ENCODE peak calls at places on chromosomes 4 and X, in five cellular contexts. A, H, C, B and O are unnamed samples.

GRCh38 chrX:54413753-54414152 is 26.5 kb upstream of the TSR2 start:
- DNase-seq in B (no peak), C (no peak), A (peak), H (no peak), O (no peak)

GRCh38 chr4:11446156-11446811 is 17.6 kb upstream of the HS3ST1 start:
- DNase-seq in B (no peak), H (no peak), C (no peak), A (peak), O (no peak)

GRCh38 chr4:68732653-68733466 is 62.4 kb upstream of the UGT2B15 start:
- DNase-seq in C (no peak), H (peak), B (no peak), A (no peak), O (no peak)

GRCh38 chr4:1356181-1356998 is 9.4 kb downstream of the UVSSA start:
- DNase-seq in C (peak), H (peak), A (peak), B (no peak), O (no peak)

GRCh38 chr4:66097271-66097670 is 427.0 kb upstream of the EPHA5 start:
- DNase-seq in H (no peak), C (no peak), B (no peak), A (no peak), O (no peak)

GRCh38 chrX:68443155-68443868 is 10.0 kb upstream of the OPHN1 start:
- DNase-seq in A (no peak), C (no peak), H (no peak), B (no peak), O (no peak)

GRCh38 chrX:120308558-120308957 is 2.7 kb downstream of the TMEM255A start:
- DNase-seq in C (no peak), A (no peak), H (peak), B (no peak), O (no peak)

GRCh38 chrX:1597345-1598020 is 6.1 kb downstream of the AKAP17A start:
- DNase-seq in A (no peak), H (no peak), B (no peak), C (peak), O (peak)

GRCh38 chr4:183658362-183659028 is 490 bp downstream of the RWDD4 start:
- DNase-seq in A (no peak), C (peak), B (no peak), H (peak), O (no peak)

GRCh38 chr4:183074288-183074990 is 24.6 kb upstream of the WWC2 start:
- DNase-seq in C (no peak), A (no peak), H (peak), B (no peak), O (no peak)

GRCh38 chrX:118497180-118497814 is 1.7 kb downstream of the DOCK11 start:
- DNase-seq in C (no peak), B (no peak), A (no peak), H (no peak), O (no peak)

GRCh38 chr4:171880136-171880535 is 66.9 kb downstream of the GALNTL6 start:
- DNase-seq in B (no peak), H (no peak), A (peak), C (no peak), O (no peak)

GRCh38 chr4:137359691-137360315 is 172.5 kb downstream of the PCDH18 start:
- DNase-seq in C (no peak), B (no peak), H (no peak), A (peak), O (no peak)

GRCh38 chr4:177051473-177052060 is 258.1 kb upstream of the NEIL3 start:
- DNase-seq in A (peak), C (no peak), B (no peak), H (peak), O (no peak)

GRCh38 chr4:149997881-149998421 is 80.3 kb upstream of the DCLK2 start:
- DNase-seq in H (no peak), A (no peak), C (no peak), B (peak), O (no peak)

GRCh38 chr4:19438228-19438627 is 813.5 kb upstream of the SLIT2 start:
- DNase-seq in A (peak), B (no peak), H (no peak), C (no peak), O (no peak)

GRCh38 chr4:81648576-81649272 is 177.0 kb upstream of the RASGEF1B start:
- DNase-seq in C (no peak), A (no peak), B (no peak), H (no peak), O (no peak)

GRCh38 chr4:70930530-70931256 is 28.5 kb downstream of the MOB1B start:
- DNase-seq in C (no peak), H (no peak), B (no peak), A (no peak), O (no peak)

GRCh38 chr4:153418114-153418513 is 48.0 kb upstream of the TMEM131L start:
- DNase-seq in C (no peak), A (peak), B (no peak), H (no peak), O (no peak)

GRCh38 chr4:165493359-165493758 is 114.6 kb downstream of the CPE start:
- DNase-seq in A (peak), B (peak), H (peak), C (peak), O (peak)

GRCh38 chrX:107629533-107629909 is 1.2 kb downstream of the PRPS1 start:
- DNase-seq in H (peak), C (no peak), B (no peak), A (peak), O (no peak)

GRCh38 chr4:37594095-37594494 is 92.1 kb downstream of the RELL1 start:
- DNase-seq in C (no peak), A (no peak), H (no peak), B (no peak), O (no peak)

GRCh38 chr4:82975792-82976191 is 34.8 kb downstream of the LIN54 start:
- DNase-seq in B (no peak), H (no peak), C (no peak), A (peak), O (no peak)

GRCh38 chr4:10096976-10097330 is 19.6 kb downstream of the WDR1 start:
- DNase-seq in C (no peak), H (no peak), A (no peak), B (no peak), O (no peak)

GRCh38 chrX:124211312-124211942 is 121.0 kb upstream of the TEX13D start:
- DNase-seq in B (no peak), A (peak), H (peak), C (no peak), O (no peak)

GRCh38 chrX:153970398-153971123 is 1.1 kb downstream of the HCFC1 start:
- DNase-seq in B (no peak), C (peak), H (peak), A (peak), O (no peak)

GRCh38 chr4:95729596-95729995 is 110.3 kb upstream of the PDHA2 start:
- DNase-seq in A (no peak), B (no peak), H (no peak), C (no peak), O (no peak)

GRCh38 chrX:154458954-154459829 is 1.1 kb downstream of the PLXNA3 start:
- DNase-seq in H (peak), A (no peak), B (no peak), C (no peak), O (no peak)

GRCh38 chr4:88244821-88245579 is 39.4 kb downstream of the PPM1K start:
- DNase-seq in B (no peak), A (no peak), H (no peak), C (peak), O (no peak)

GRCh38 chrX:72260448-72260847 is 16.6 kb downstream of the RPS4X start:
- DNase-seq in C (no peak), A (no peak), B (no peak), H (no peak), O (no peak)

GRCh38 chr4:136395212-136395722 is 1137.0 kb downstream of the PCDH18 start:
- DNase-seq in B (no peak), C (peak), H (no peak), A (no peak), O (peak)

GRCh38 chr4:8834681-8835220 is 36.9 kb downstream of the HMX1 start:
- DNase-seq in C (no peak), A (no peak), B (peak), H (no peak), O (peak)

GRCh38 chrX:116427976-116428375 is 8.4 kb upstream of the SLC6A14 start:
- DNase-seq in A (no peak), C (no peak), H (no peak), B (no peak), O (no peak)

GRCh38 chrX:108068121-108068520 is 23.2 kb downstream of the PSMD10 start:
- DNase-seq in B (no peak), C (no peak), A (no peak), H (no peak), O (no peak)

GRCh38 chrX:151899622-151900021 is 13.1 kb upstream of the MAGEA4 start:
- DNase-seq in C (no peak), H (no peak), B (no peak), A (peak), O (no peak)

GRCh38 chr4:61277785-61278184 is 77.7 kb downstream of the ADGRL3 start:
- DNase-seq in C (no peak), A (no peak), B (no peak), H (no peak), O (no peak)
- H3K27ac ChIP-seq in C (no peak), A (no peak), B (no peak), H (no peak), O (no peak)

DNA sequence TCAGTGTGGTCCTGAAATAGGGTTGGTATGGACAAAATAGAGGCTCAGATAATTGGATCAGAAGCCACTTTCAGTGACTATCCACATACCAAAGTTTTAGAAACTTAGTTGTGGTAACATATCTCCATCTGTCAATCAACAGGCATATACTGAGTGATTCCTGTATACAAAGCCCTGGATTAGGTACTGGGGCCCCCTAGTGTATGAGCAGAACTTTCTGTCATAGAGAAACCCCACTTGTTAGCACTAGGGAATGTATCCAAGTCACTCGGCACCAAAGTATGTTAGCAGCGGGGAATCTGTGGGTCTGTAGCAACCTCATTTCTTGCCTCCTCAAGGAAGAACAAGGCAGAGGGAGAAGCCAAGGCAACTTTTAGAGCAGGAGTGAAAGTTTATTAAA is 50.7 kb downstream of the MAP7D3 start:
- DNase-seq in C (no peak), H (no peak), B (no peak), A (peak), O (no peak)
- TF ChIP-seq CTCF in C (no peak), H (peak), B (no peak), A (peak), O (peak)

GRCh38 chr4:148065069-148065468 is 333.2 kb downstream of the ARHGAP10 start:
- DNase-seq in H (no peak), B (no peak), C (no peak), A (peak), O (no peak)
- H3K27ac ChIP-seq in H (no peak), B (no peak), C (no peak), A (no peak), O (no peak)

GRCh38 chr4:139603576-139604387 is 47.8 kb upstream of the SETD7 start:
- DNase-seq in H (peak), B (no peak), C (no peak), A (peak), O (no peak)
- TF ChIP-seq CTCF in H (peak), B (peak), C (peak), A (peak), O (peak)

GRCh38 chrX:41473936-41474725 is 27.0 kb downstream of the NYX start:
- DNase-seq in A (no peak), B (no peak), H (no peak), C (no peak), O (no peak)

GRCh38 chrX:41475611-41476241 is 28.6 kb downstream of the NYX start:
- DNase-seq in C (no peak), B (no peak), H (no peak), A (no peak), O (no peak)

GRCh38 chrX:41472231-41472815 is 25.2 kb downstream of the NYX start:
- DNase-seq in C (no peak), A (no peak), B (no peak), H (no peak), O (no peak)

GRCh38 chrX:41474726-41475100 is 27.6 kb downstream of the NYX start:
- DNase-seq in C (no peak), B (no peak), H (no peak), A (no peak), O (no peak)

DNA sequence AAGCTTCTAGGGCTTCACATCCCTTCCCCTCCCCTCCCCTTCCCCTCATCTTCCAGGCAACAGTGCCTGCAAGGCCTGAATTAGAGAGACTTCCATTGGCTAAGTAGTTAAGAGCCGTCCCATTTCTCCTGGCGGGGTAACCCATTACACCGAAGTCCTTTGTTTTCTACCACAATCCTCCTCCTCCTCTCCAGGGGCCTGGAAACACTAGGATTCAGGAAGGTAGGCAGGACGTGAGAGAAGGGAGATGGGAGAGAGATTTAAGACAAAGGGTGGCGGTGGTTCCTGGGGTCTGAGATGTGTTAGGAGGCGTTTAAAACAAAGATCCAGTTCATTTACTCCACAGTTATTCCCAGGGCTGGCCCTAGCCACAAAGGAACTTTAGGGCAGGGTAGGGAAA is 28.0 kb downstream of the NYX start:
- DNase-seq in C (no peak), A (no peak), H (no peak), B (no peak), O (no peak)
- H3K27ac ChIP-seq in C (no peak), A (no peak), H (no peak), B (no peak), O (no peak)

GRCh38 chr4:152408514-152409327 is 127.2 kb downstream of the FBXW7 start:
- DNase-seq in A (peak), C (no peak), B (no peak), H (peak), O (no peak)
- TF ChIP-seq CTCF in A (peak), C (peak), B (peak), H (peak), O (peak)

GRCh38 chr4:56200275-56200674 is 187.0 kb downstream of the AASDH start:
- DNase-seq in A (no peak), B (no peak), H (no peak), C (no peak), O (no peak)
- H3K27ac ChIP-seq in A (no peak), B (no peak), H (no peak), C (no peak), O (no peak)